ENCODE peak calls at places on chromosomes 6 and 20, in six cellular contexts. Y is lung, K is Peyer's patch, P is body of pancreas, S is fibroblast of mammary gland, U is HFF-Myc. C is an unnamed sample.

GRCh38 chr20:25041813-25042530 is 16.0 kb downstream of the ACSS1 start:
- DNase-seq in Y (no peak), K (no peak), P (no peak), S (no peak), U (no peak), C (no peak)

GRCh38 chr6:41626917-41627316 is 11.4 kb upstream of the MDFI start:
- DNase-seq in Y (no peak), K (no peak), P (no peak), S (no peak), U (no peak), C (no peak)

GRCh38 chr6:31407699-31408098 is 4.3 kb downstream of the MICA start:
- DNase-seq in Y (no peak), K (no peak), P (no peak), S (peak), U (no peak), C (peak)

GRCh38 chr6:170473226-170473789 is 79.8 kb downstream of the PSMB1 start:
- DNase-seq in Y (no peak), K (no peak), P (no peak), S (no peak), U (no peak), C (no peak)

GRCh38 chr6:1592852-1593251 is 16.9 kb upstream of the FOXC1 start:
- DNase-seq in Y (no peak), K (peak), P (no peak), S (no peak), U (no peak), C (no peak)

GRCh38 chr6:107075951-107076381 is 39.3 kb downstream of the BEND3 start:
- DNase-seq in Y (no peak), K (no peak), P (no peak), S (peak), U (no peak), C (no peak)

GRCh38 chr20:20371133-20371532 is 3.2 kb downstream of the INSM1 start:
- DNase-seq in Y (no peak), K (no peak), P (no peak), S (no peak), U (no peak), C (no peak)

GRCh38 chr6:45681860-45682488 is 304.2 kb upstream of the SUPT3H start:
- DNase-seq in Y (no peak), K (peak), P (peak), S (peak), U (no peak), C (peak)

GRCh38 chr6:5041955-5042354 is 38.1 kb upstream of the RPP40 start:
- DNase-seq in Y (no peak), K (no peak), P (no peak), S (no peak), U (no peak), C (no peak)

GRCh38 chr20:37220796-37221195 is 40.8 kb downstream of the GHRH start:
- DNase-seq in Y (no peak), K (no peak), P (no peak), S (peak), U (no peak), C (peak)

GRCh38 chr6:168615837-168616236 is 174.9 kb downstream of the SMOC2 start:
- DNase-seq in Y (no peak), K (no peak), P (no peak), S (no peak), U (no peak), C (no peak)

GRCh38 chr20:24989162-24989561 is 3.4 kb downstream of the APMAP start:
- DNase-seq in Y (no peak), K (no peak), P (no peak), S (no peak), U (no peak), C (no peak)

GRCh38 chr20:10666221-10667076 is 7.3 kb downstream of the JAG1 start:
- DNase-seq in Y (no peak), K (no peak), P (no peak), S (no peak), U (no peak), C (no peak)

GRCh38 chr6:89661559-89661958 is 23.0 kb upstream of the LYRM2 start:
- DNase-seq in Y (no peak), K (no peak), P (no peak), S (no peak), U (no peak), C (no peak)

GRCh38 chr6:38489951-38490350 is 149.8 kb downstream of the BTBD9 start:
- DNase-seq in Y (no peak), K (no peak), P (no peak), S (peak), U (peak), C (peak)

DNA sequence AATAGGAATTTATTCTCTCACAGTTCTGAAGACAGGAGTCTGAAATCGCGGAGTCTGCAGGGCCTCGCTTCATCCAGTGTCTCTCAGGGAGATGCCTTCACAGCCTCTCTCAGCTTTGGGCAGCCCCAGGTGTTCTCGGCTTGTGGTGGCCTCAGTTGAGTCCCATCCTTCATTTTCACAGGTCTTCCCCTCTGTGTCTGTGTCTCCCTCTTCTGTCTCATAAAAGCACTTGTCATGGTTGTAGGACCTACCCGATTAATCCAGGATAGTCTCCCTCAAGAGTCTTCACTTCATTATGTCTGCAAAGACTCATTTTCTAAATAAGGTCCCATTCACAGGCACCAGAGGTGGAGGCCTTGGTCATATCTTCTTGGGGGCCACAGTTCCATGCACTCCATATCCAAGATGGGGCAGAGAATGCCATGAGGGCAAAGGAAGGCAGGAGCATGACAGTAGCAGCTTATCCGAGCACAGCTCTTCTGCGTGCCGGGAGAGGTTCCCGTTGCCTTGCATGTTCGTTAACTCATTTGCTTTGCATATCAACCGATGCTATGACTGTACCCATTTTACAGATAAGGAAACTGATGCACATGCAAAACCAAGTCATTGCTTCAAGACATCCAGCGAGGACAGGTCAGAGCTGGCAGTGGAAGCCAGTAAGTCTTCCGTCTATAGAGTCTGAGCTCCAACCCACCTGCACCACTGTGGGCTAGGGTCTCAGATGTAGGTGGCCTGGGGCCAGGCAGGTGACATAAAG is 363.8 kb upstream of the SULF2 start:
- DNase-seq in Y (no peak), K (no peak), P (no peak), S (no peak), U (no peak), C (no peak)
- TF ChIP-seq CTCF in Y (no peak), K (no peak), P (no peak), S (no peak), U (no peak), C (no peak)

DNA sequence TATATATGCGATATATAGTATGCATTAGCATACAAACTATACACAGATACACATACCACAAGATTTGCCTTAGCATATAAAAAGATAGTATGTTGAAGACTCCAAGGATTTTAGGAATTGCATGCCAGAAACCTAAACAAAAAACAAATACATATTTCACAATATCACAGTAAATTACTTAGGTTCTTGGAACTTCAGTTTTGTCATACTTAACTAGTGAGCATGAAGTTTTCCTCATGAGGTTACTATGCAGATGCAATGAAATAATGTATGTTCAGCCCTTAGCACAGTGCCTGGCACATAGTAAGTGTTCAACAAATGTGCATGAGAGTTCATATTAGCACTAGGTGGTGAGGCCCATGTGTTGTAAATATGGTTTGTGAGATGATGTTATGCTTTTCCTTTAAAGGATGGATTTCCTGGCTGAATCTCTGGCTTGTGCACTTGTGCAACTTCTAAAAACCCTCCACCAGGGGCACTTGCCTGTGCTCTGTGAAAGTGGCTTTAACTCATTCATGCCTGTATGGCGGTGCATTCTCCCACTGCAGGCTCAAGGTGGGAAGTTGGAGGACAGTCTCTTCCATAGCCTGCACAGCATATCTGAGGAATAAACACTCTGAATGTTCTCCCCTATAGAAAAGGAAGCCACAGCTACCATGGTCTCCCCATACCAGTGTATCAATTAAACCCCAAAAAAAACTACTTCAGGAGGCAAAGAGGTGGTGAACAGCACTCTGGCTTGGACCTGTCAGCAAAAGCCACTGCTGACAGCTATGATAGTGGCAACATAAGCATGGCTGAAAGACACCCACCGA is 624.1 kb upstream of the CDH4 start:
- DNase-seq in Y (no peak), K (no peak), P (no peak), S (no peak), U (no peak), C (no peak)
- TF ChIP-seq CTCF in Y (no peak), K (no peak), P (no peak), S (no peak), U (no peak), C (no peak)

DNA sequence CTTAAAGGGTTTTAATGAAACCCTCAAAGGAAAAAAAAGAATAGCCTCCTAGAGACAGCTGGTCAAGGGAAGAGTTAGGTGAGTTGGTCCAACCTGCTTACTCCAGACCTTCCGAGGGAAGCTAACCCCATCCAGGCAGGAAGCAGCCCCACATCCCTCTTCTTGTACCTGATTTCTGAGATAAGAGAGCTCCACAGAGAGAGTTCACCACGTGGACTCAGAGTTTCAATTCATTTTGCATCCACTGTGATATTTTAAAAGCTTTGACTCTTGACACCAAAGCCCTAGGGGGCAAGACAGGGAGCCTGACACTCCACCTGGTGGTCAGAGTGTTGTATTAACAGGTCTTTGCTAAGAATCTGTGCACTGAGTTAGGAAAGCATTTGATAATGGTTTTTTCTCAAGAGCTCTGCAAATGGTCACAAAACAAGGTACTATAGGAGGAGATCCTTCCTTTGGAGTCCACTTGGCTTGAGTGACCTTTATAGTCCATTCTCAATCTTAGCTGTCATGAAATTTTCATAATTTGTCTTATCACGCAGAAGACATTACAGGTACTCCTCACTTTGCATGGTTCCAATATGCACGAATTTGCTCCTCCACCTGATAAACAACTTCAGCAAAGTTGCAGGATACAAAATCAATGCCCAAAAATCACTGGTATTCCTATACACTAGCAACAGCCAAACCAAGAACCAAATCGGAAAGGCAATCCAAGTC is 56.1 kb upstream of the RIPOR2 start:
- DNase-seq in Y (peak), K (peak), P (peak), S (peak), U (no peak), C (no peak)
- TF ChIP-seq CTCF in Y (peak), K (peak), P (peak), S (peak), U (peak), C (peak)

GRCh38 chr6:80338201-80338836 is 231.8 kb downstream of the BCKDHB start:
- DNase-seq in Y (peak), K (peak), P (peak), S (peak), U (no peak), C (no peak)
- TF ChIP-seq CTCF in Y (no peak), K (peak), P (peak), S (peak), U (peak), C (peak)

DNA sequence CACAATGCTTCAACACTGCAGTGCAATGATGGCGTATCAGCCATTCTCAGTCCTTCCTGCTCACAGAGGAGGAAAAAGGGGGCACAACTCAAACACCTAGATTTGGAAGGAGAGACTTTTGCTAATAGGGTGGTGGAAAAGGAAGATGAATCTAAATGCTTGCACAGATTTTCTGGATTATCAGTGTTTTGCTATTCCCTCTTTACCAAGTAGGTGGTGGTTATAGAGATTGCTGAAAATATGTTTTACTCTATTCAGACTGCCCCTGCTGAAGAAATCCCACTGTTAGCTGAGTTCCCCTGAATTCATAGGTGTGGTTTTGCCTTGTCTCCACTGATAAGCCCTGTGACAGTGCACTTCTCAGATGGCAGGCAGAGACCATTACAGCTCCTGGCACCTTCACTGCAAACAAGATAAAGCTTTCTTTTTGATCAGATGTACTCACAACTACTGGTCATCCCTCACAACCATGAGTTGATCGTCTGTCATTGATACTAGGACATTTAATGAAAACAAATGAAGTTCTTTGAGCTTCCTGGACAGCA is 311.4 kb downstream of the KIF16B start:
- DNase-seq in Y (no peak), K (no peak), P (no peak), S (no peak), U (no peak), C (no peak)
- TF ChIP-seq CTCF in Y (no peak), K (no peak), P (no peak), S (no peak), U (no peak), C (no peak)

GRCh38 chr20:3744806-3745685 is 12.6 kb downstream of the HSPA12B start:
- DNase-seq in Y (peak), K (peak), P (peak), S (peak), U (no peak), C (no peak)

GRCh38 chr20:3744037-3744436 is 11.6 kb downstream of the HSPA12B start:
- DNase-seq in Y (no peak), K (no peak), P (no peak), S (no peak), U (no peak), C (no peak)

GRCh38 chr20:3741846-3742458 is 9.5 kb downstream of the HSPA12B start:
- DNase-seq in Y (no peak), K (no peak), P (no peak), S (no peak), U (no peak), C (no peak)

GRCh38 chr20:3745686-3746173 is 13.2 kb downstream of the HSPA12B start:
- DNase-seq in Y (no peak), K (no peak), P (no peak), S (no peak), U (no peak), C (no peak)

GRCh38 chr20:3743251-3743650 is 10.8 kb downstream of the HSPA12B start:
- DNase-seq in Y (no peak), K (no peak), P (no peak), S (no peak), U (no peak), C (no peak)
- TF ChIP-seq CTCF in Y (no peak), K (no peak), P (no peak), S (no peak), U (no peak), C (no peak)

GRCh38 chr20:21509597-21510331 is 4.1 kb downstream of the NKX2-2 start:
- DNase-seq in Y (no peak), K (no peak), P (no peak), S (peak), U (no peak), C (no peak)
- TF ChIP-seq CTCF in Y (no peak), K (no peak), P (no peak), S (peak), U (no peak), C (peak)